ENCODE peak calls at places on chromosome 2, in five cellular contexts. B is MM.1S, F is SK-N-SH, P is GM23248, A is hepatocyte. R is an unnamed sample. For H3K4me1, the result is how much of the 10 kb centered on the place peaks cover.

GRCh38 chr2:210169871-210170441 is 1.3 kb downstream of the KANSL1L start:
- DNase-seq in A (peak), P (peak), B (peak), F (no peak), R (no peak)

GRCh38 chr2:196407675-196408265 is 231.7 kb upstream of the CCDC150 start:
- DNase-seq in P (no peak), A (no peak), B (no peak), F (no peak), R (no peak)

GRCh38 chr2:196500686-196501431 is 138.7 kb upstream of the CCDC150 start:
- DNase-seq in A (no peak), P (peak), B (no peak), F (no peak), R (no peak)

GRCh38 chr2:143697744-143698143 is 568.5 kb downstream of the ARHGAP15 start:
- DNase-seq in F (no peak), P (no peak), B (peak), A (no peak), R (no peak)

GRCh38 chr2:237459226-237459625 is 27.8 kb upstream of the MLPH start:
- DNase-seq in A (no peak), F (no peak), P (peak), B (no peak), R (no peak)

GRCh38 chr2:239828192-239828972 is 196.8 kb downstream of the NDUFA10 start:
- DNase-seq in B (no peak), P (no peak), A (no peak), F (peak), R (no peak)

GRCh38 chr2:228541794-228542193 is 360.3 kb upstream of the SPHKAP start:
- DNase-seq in A (no peak), B (no peak), F (no peak), P (peak), R (no peak)

GRCh38 chr2:129233751-129234406 is 745.6 kb upstream of the RAB6C start:
- DNase-seq in B (no peak), P (peak), A (peak), F (peak), R (no peak)

GRCh38 chr2:208224802-208225201 is 30.1 kb downstream of the IDH1 start:
- DNase-seq in P (peak), A (no peak), B (no peak), F (no peak), R (no peak)

GRCh38 chr2:98608962-98609604 is 694 bp downstream of the UNC50 start:
- DNase-seq in B (peak), F (peak), P (peak), A (peak), R (peak)

GRCh38 chr2:40435426-40436092 is 16.3 kb downstream of the SLC8A1 start:
- DNase-seq in A (no peak), B (no peak), F (no peak), P (peak), R (no peak)

GRCh38 chr2:40434638-40435296 is 17.1 kb downstream of the SLC8A1 start:
- DNase-seq in A (no peak), F (no peak), B (no peak), P (peak), R (no peak)

GRCh38 chr2:40431600-40431955 is 20.3 kb downstream of the SLC8A1 start:
- DNase-seq in B (no peak), F (no peak), P (peak), A (no peak), R (no peak)

GRCh38 chr2:40432916-40433315 is 19.0 kb downstream of the SLC8A1 start:
- DNase-seq in A (no peak), B (no peak), P (peak), F (no peak), R (no peak)

DNA sequence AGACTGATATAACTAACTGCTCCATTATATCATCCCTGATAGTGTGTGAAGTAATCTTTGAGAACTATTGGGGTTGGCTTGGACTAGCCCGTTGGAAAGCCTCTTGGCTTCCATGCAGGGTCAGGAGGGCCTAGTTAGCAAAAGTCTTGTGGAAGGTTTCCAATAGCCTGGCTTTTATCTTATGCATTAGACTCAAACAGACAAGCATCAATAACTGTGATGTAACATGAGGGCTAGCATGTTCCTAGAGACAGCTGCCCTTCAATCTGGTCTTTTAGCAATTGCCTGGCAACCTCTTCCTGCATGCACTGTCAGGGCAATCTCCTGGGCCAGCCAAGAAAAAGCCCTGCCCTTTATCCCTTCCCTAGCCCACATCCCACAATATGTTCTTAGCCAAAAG is 18.2 kb downstream of the SLC8A1 start:
- DNase-seq in P (no peak), B (no peak), F (no peak), A (no peak), R (no peak)
- H3K4me1 ChIP-seq in P (half or more), B (under half), F (under half), A (under half), R (under half)

DNA sequence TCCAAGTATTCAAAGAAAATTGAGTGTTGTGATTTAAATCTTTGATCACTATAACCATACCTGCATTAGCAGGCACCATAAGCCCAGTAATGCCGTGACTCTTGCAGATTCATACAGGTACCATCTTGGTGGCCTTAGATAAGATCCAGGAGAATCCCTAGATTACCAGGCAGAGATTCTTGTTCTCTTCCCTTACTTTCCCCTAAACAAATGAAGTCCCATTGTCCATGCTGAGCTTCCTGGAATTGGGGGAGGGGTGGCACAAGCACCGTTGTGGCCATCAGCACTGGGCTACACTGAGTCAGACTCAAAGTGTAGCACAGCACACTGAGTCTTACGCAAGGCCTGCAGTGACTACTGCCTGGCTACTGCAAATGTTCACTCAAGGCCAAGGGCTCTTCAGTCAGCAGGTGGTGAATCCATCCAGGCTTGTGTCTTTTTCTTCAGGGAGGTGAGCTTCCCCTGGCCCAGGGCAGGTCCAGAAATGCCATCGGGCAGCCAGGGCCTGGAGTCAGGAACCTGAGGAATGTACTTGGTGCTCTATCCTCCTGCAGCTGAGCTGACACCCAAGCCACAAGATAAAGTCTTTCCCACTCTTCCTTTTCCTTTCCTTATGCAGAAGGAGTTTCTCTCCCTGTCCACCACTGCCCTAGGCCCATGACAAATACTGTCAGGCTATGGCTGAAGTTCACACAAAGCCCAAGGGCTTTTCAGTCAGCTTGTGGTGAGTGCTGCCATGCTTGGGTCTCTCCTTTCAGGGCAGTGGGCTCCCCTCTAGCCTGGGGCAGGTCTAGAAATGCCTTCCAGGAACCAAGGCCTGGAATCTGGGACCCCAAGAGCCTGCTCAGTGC is 52.6 kb downstream of the CD28 start:
- DNase-seq in B (no peak), P (peak), A (no peak), F (no peak), R (no peak)
- TF ChIP-seq EZH2phosphoT487 in B (no peak), P (no peak), A (no peak), F (no peak), R (no peak)

GRCh38 chr2:218218409-218219185 is 1.6 kb downstream of the ARPC2 start:
- DNase-seq in B (peak), A (no peak), P (peak), F (peak), R (peak)

GRCh38 chr2:218224206-218224605 is 7.2 kb downstream of the ARPC2 start:
- DNase-seq in A (no peak), P (peak), B (no peak), F (no peak), R (no peak)

GRCh38 chr2:218223046-218223445 is 6.1 kb downstream of the ARPC2 start:
- DNase-seq in A (no peak), B (no peak), F (no peak), P (peak), R (no peak)

GRCh38 chr2:218219934-218220333 is 2.9 kb downstream of the ARPC2 start:
- DNase-seq in B (peak), F (no peak), P (no peak), A (no peak), R (no peak)

GRCh38 chr2:218221015-218221414 is 4.0 kb downstream of the ARPC2 start:
- DNase-seq in F (peak), P (peak), B (no peak), A (no peak), R (no peak)
- H3K4me1 ChIP-seq in F (under half), P (half or more), B (half or more), A (under half), R (half or more)

GRCh38 chr2:234665304-234665703 is 168.4 kb upstream of the ARL4C start:
- DNase-seq in P (no peak), B (no peak), F (no peak), A (no peak), R (no peak)

GRCh38 chr2:234666911-234667310 is 170.0 kb upstream of the ARL4C start:
- DNase-seq in P (no peak), A (no peak), B (no peak), F (no peak), R (no peak)

GRCh38 chr2:234661849-234662248 is 165.0 kb upstream of the ARL4C start:
- DNase-seq in F (no peak), B (no peak), P (no peak), A (no peak), R (no peak)

GRCh38 chr2:234661146-234661545 is 164.3 kb upstream of the ARL4C start:
- DNase-seq in B (no peak), A (no peak), F (no peak), P (no peak), R (no peak)
- TF ChIP-seq EZH2phosphoT487 in B (no peak), A (no peak), F (no peak), P (no peak), R (no peak)

DNA sequence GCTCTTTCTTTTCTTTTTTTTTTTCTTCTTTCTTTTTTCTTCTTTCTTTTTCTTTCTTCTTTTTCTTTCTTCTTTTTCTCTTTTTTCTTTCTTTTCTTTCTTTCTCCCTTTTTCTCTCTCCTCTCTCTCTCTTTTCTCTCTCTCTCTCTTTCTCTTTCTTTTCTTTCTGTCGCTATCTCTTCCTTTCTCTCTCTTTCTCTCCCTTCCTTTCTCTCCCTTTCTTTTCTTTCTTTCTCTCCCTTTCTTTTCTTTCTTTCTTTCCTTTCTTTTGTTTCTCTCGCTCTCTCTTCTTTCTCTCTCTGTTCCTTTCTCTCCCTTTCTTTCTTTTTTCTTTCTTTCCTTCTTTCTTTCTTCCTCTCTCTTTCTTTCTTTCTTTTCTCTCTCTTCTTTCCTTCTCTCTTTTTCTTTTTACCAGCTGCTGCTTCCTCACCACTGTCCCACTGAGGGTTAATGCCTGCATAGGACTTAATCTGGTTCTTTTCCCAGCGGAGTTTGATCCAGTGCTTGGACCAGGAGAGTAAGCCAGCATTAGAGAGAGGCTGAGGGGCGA is 145.4 kb upstream of the SIX2 start:
- DNase-seq in F (no peak), P (no peak), B (no peak), A (no peak), R (no peak)
- H3K4me1 ChIP-seq in F (under half), P (under half), B (under half), A (under half), R (under half)

DNA sequence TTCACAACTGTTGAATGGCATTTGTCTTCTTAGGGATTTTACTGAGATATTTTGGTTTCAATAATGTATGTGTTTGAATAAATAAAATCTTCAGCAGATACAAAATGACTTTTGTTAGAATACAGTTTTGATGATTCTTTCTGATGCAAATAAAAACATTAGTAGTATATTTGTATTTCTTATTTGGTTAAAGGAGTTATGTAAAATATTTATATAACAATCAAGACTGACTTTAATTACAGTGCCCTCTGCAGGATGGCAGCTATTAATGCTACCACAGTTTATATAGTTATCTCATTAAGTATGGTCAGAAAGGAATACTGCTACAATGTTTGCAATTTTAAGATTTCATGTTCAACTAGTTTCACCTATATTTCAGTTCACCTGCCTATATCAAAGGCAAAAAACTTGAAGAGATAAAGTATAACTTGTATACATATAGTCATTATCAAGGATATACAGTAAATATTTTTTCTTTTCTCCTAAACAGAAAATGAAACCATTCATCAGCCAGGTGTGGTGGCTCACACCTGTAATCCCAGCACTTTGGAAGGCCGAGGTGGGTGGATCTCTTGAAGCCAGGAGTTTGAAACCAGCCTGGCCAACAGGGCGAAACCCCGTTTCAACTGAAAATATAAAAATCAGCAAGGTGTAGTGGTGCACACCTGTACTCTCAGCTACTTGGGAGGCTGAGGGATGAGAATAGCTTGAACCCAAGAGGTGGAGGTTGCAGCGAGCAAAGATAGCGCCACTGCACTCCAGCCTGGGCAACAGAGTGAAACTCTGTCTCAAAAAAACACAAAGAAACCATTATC is 19.8 kb downstream of the ARL5A start:
- DNase-seq in P (peak), A (no peak), F (peak), B (peak), R (peak)
- TF ChIP-seq EZH2phosphoT487 in P (no peak), A (no peak), F (no peak), B (no peak), R (no peak)

GRCh38 chr2:100104718-100105677 is 37.4 kb downstream of the AFF3 start:
- DNase-seq in F (peak), P (peak), B (no peak), A (peak), R (peak)

GRCh38 chr2:100107911-100108647 is 34.3 kb downstream of the AFF3 start:
- DNase-seq in A (no peak), P (no peak), B (no peak), F (peak), R (no peak)

GRCh38 chr2:100106460-100106859 is 35.9 kb downstream of the AFF3 start:
- DNase-seq in F (no peak), A (peak), P (no peak), B (no peak), R (no peak)

GRCh38 chr2:100107440-100107839 is 35.0 kb downstream of the AFF3 start:
- DNase-seq in B (no peak), F (no peak), P (no peak), A (no peak), R (no peak)

DNA sequence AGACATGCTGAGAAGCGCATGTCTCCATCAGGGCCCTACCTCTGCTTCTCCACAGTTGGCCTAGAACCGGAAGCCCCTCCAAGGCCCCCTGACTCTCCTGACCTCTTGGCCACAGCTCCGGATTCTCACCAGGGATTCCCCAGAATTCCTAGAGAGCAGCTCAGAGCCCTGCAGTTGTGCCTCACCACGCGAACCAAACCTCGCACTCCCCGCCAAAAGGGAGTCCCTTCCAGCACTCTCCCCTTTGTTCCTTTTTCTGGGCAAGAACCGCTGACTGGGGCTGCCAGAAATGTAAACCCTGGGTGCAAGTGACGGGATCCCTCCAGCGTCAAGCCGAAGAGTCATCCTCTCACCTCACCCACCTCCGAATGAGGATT is 36.7 kb downstream of the AFF3 start:
- DNase-seq in P (no peak), A (no peak), F (no peak), B (no peak), R (no peak)
- H3K4me1 ChIP-seq in P (under half), A (under half), F (under half), B (under half), R (under half)

DNA sequence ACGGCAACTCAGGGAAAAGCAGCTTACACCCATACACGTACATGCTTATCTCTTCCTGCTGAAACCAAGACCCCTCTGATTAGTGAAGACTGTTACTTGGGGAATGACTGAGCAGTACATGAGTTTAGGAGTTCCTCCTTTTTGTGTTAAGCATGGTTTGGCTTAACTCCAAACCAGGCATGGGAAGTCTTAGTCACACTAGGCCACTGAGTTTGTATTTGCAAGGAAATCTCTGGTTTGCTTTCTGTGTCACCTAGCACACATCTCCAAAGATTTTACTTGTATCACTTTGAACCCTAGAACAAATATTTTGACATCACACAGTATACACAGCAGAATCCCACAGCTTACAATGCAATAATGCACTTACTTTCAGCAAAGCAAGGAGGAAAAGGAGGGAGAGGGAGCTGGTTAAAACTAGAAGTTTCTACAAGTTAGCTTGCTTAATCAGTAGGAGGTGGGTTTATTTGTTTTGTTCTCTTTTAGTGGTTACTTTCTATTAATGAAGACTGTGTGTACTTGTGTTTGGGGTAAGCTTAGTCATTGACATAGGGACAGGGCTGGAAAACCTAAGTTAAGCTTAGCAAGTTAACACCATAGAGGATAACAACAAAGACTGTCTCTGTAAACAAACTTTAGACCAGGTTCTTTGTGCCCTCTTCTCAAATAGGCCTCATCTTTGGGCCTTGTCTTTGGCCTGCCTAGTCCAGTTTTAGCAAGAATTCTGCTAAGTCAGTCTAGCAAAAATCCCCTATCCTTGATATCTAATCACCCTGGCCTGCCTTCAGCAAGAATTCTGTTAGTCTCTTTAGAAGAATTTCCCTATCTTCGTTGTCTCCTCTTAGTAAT is 219.4 kb downstream of the MREG start:
- DNase-seq in A (peak), P (peak), B (no peak), F (no peak), R (no peak)
- TF ChIP-seq EZH2phosphoT487 in A (no peak), P (no peak), B (no peak), F (no peak), R (no peak)

DNA sequence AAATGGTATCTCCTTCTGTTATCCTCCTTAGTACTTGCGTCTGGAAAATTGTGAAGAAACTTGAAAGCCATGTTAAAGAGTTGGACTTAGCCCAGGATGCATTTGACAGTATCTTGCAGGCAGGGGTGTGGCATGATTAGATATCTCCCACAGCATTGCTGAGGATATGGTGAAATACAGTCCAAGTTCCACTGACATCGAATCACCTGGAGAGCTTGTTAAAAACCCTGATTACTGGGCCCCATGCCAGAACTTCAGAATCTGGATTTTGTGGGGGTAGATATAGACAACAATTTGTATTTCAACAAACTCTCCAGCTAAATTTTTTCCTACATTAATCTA is 96.7 kb upstream of the PPP1CB start:
- DNase-seq in B (no peak), P (no peak), F (no peak), A (peak), R (no peak)
- H3K4me1 ChIP-seq in B (under half), P (under half), F (under half), A (under half), R (under half)

GRCh38 chr2:241545523-241546473 is 12.7 kb upstream of the BOK start:
- DNase-seq in A (no peak), P (no peak), F (no peak), B (no peak), R (no peak)

GRCh38 chr2:241548451-241548835 is 10.1 kb upstream of the BOK start:
- DNase-seq in A (no peak), F (no peak), B (no peak), P (no peak), R (no peak)

GRCh38 chr2:241545113-241545512 is 13.4 kb upstream of the BOK start:
- DNase-seq in P (peak), B (no peak), F (no peak), A (no peak), R (no peak)

GRCh38 chr2:241547781-241548450 is 10.6 kb upstream of the BOK start:
- DNase-seq in A (no peak), B (no peak), P (no peak), F (no peak), R (no peak)

GRCh38 chr2:241546771-241547498 is 11.6 kb upstream of the BOK start:
- DNase-seq in B (no peak), A (peak), F (peak), P (peak), R (no peak)
- TF ChIP-seq EZH2phosphoT487 in B (no peak), A (no peak), F (no peak), P (no peak), R (no peak)

R was measured in OCI-LY7.